ENCODE peak calls at places on chromosome 2, in five cellular contexts. I is HepG2, W is H1, U is GM12878, Z is K562. H is an unnamed sample.

GRCh38 chr2:239184968-239185903 is 215.6 kb downstream of the HDAC4 start:
- DNase-seq in Z (no peak), I (no peak), W (no peak), U (no peak), H (no peak)

GRCh38 chr2:166088634-166089033 is 39.2 kb downstream of the SCN1A start:
- DNase-seq in U (no peak), Z (no peak), W (no peak), I (peak), H (no peak)

GRCh38 chr2:65278450-65279030 is 50.9 kb downstream of the ACTR2 start:
- DNase-seq in U (no peak), Z (peak), W (no peak), I (no peak), H (no peak)

GRCh38 chr2:113219092-113219441 is 45.3 kb downstream of the PSD4 start:
- DNase-seq in W (no peak), I (no peak), U (no peak), Z (no peak), H (no peak)

GRCh38 chr2:62966995-62967394 is 83.6 kb upstream of the OTX1 start:
- DNase-seq in Z (peak), U (no peak), I (no peak), W (no peak), H (no peak)

GRCh38 chr2:232410238-232410900 is 3.7 kb downstream of the ALPG start:
- DNase-seq in U (no peak), I (no peak), W (no peak), Z (no peak), H (no peak)

GRCh38 chr2:146817613-146818012 is 1027.2 kb upstream of the ACVR2A start:
- DNase-seq in W (no peak), Z (no peak), I (no peak), U (no peak), H (no peak)

GRCh38 chr2:224160917-224161316 is 121.8 kb upstream of the SERPINE2 start:
- DNase-seq in Z (no peak), U (no peak), I (no peak), W (peak), H (no peak)

GRCh38 chr2:222982010-222982908 is 69.7 kb upstream of the KCNE4 start:
- DNase-seq in Z (peak), W (no peak), U (no peak), I (peak), H (peak)

GRCh38 chr2:20468549-20469500 is 22.0 kb downstream of the RHOB start:
- DNase-seq in U (no peak), I (no peak), W (no peak), Z (no peak), H (no peak)

GRCh38 chr2:208015475-208015874 is 9.9 kb downstream of the PLEKHM3 start:
- DNase-seq in I (peak), W (no peak), Z (no peak), U (no peak), H (no peak)

GRCh38 chr2:217918220-217919024 is 84.4 kb downstream of the TNS1 start:
- DNase-seq in W (no peak), U (no peak), Z (no peak), I (peak), H (no peak)

GRCh38 chr2:217920879-217921603 is 81.8 kb downstream of the TNS1 start:
- DNase-seq in W (no peak), I (no peak), U (no peak), Z (no peak), H (no peak)

GRCh38 chr2:217922101-217923006 is 80.4 kb downstream of the TNS1 start:
- DNase-seq in Z (no peak), W (no peak), I (no peak), U (no peak), H (no peak)

GRCh38 chr2:217919204-217919603 is 83.6 kb downstream of the TNS1 start:
- DNase-seq in W (no peak), U (no peak), Z (no peak), I (no peak), H (no peak)

GRCh38 chr2:217919781-217920351 is 82.9 kb downstream of the TNS1 start:
- DNase-seq in W (no peak), Z (no peak), I (no peak), U (no peak), H (no peak)
- TF ChIP-seq SP1 in W (no peak), Z (no peak), I (no peak), U (no peak), H (no peak)

GRCh38 chr2:107542314-107542740 is 284.4 kb upstream of the RGPD4 start:
- DNase-seq in Z (no peak), I (no peak), W (no peak), U (no peak), H (no peak)

GRCh38 chr2:107543793-107544192 is 282.9 kb upstream of the RGPD4 start:
- DNase-seq in Z (no peak), U (no peak), W (no peak), I (no peak), H (no peak)

GRCh38 chr2:107545066-107545465 is 281.6 kb upstream of the RGPD4 start:
- DNase-seq in I (no peak), Z (no peak), U (no peak), W (no peak), H (no peak)

GRCh38 chr2:107545851-107546250 is 280.8 kb upstream of the RGPD4 start:
- DNase-seq in W (no peak), U (no peak), Z (no peak), I (no peak), H (no peak)
- H2AFZ ChIP-seq in W (no peak), U (no peak), Z (no peak), I (no peak), H (no peak)

GRCh38 chr2:42116195-42117181 is 52.7 kb upstream of the EML4 start:
- DNase-seq in U (no peak), Z (no peak), I (peak), W (no peak), H (no peak)

GRCh38 chr2:42113427-42113826 is 55.7 kb upstream of the EML4 start:
- DNase-seq in U (no peak), Z (no peak), I (no peak), W (no peak), H (no peak)

GRCh38 chr2:42117182-42117579 is 52.0 kb upstream of the EML4 start:
- DNase-seq in W (no peak), U (no peak), I (no peak), Z (no peak), H (no peak)

GRCh38 chr2:42117923-42118758 is 51.0 kb upstream of the EML4 start:
- DNase-seq in U (peak), I (peak), W (no peak), Z (no peak), H (no peak)

GRCh38 chr2:42115588-42115987 is 53.6 kb upstream of the EML4 start:
- DNase-seq in Z (no peak), I (no peak), W (no peak), U (no peak), H (no peak)
- TF ChIP-seq SP1 in Z (no peak), I (no peak), W (no peak), U (no peak), H (no peak)

DNA sequence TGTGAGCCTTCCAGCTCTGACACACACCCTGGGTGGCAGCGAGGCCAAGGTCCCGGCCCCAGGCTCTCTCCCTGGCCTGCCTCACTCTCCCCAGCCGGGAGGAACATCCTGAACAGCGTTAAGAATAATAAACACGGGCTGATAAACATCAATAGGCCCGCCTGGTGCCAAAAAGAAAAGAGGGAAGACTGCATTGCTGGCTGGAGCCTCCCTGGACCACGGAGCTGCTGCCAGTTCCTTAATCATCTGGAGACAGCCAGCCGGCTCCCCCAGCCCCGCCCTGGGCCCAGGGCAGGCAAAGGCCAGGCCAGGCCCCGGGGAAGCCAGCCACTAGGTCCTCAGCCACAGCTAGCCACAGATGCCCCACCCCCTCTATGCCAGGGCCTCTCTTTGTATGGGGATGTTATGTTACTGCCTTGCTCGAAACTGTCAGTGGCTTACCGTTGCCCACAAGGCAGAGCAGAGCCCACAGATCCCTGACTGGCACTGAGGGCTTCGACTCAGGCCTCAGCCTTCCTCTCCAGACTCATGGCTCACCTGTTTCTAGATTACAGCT is 293.7 kb downstream of the DYSF start:
- DNase-seq in I (no peak), Z (peak), U (no peak), W (no peak), H (no peak)
- H2AFZ ChIP-seq in I (no peak), Z (peak), U (no peak), W (no peak), H (peak)

GRCh38 chr2:71581015-71581414 is 127.7 kb downstream of the DYSF start:
- DNase-seq in Z (no peak), U (no peak), W (no peak), I (no peak), H (no peak)

GRCh38 chr2:71577209-71577608 is 123.8 kb downstream of the DYSF start:
- DNase-seq in W (no peak), Z (no peak), U (no peak), I (no peak), H (no peak)

GRCh38 chr2:71575966-71576365 is 122.6 kb downstream of the DYSF start:
- DNase-seq in Z (no peak), U (no peak), I (no peak), W (no peak), H (no peak)

GRCh38 chr2:71578665-71579371 is 125.5 kb downstream of the DYSF start:
- DNase-seq in U (no peak), Z (no peak), I (no peak), W (no peak), H (no peak)

GRCh38 chr2:71576541-71576940 is 123.2 kb downstream of the DYSF start:
- DNase-seq in W (no peak), Z (no peak), I (no peak), U (no peak), H (no peak)
- TF ChIP-seq SP1 in W (no peak), Z (no peak), I (no peak), U (no peak), H (no peak)

GRCh38 chr2:219495531-219496122 is 3.1 kb upstream of the GMPPA start:
- DNase-seq in W (peak), I (peak), Z (peak), U (peak), H (peak)
- H2AFZ ChIP-seq in W (no peak), I (no peak), Z (peak), U (no peak), H (no peak)

H was measured in HCT116.